ENCODE peak calls at places on chromosomes 5 and 9, in five cellular contexts. One of them, this sample, is unnamed.

GRCh38 chr5:14429102-14429501 is 152.5 kb upstream of the OTULINL start:
- DNase-seq in endothelial cell: no peak
- DNase-seq in foreskin fibroblast: no peak
- DNase-seq in breast epithelium: no peak
- DNase-seq in ascending aorta: no peak
- DNase-seq in this sample: no peak

GRCh38 chr5:2714026-2714425 is 37.5 kb downstream of the IRX2 start:
- DNase-seq in ascending aorta: peak
- DNase-seq in endothelial cell: no peak
- DNase-seq in breast epithelium: no peak
- DNase-seq in foreskin fibroblast: no peak
- DNase-seq in this sample: no peak

GRCh38 chr9:94167055-94167346 is 82.7 kb downstream of the PTPDC1 start:
- DNase-seq in breast epithelium: no peak
- DNase-seq in foreskin fibroblast: no peak
- DNase-seq in ascending aorta: no peak
- DNase-seq in endothelial cell: peak
- DNase-seq in this sample: peak

GRCh38 chr5:126370796-126371718 is 52.2 kb upstream of the GRAMD2B start:
- DNase-seq in endothelial cell: no peak
- DNase-seq in foreskin fibroblast: peak
- DNase-seq in ascending aorta: no peak
- DNase-seq in breast epithelium: no peak
- DNase-seq in this sample: no peak

GRCh38 chr9:109052416-109052815 is 39.1 kb upstream of the CTNNAL1 start:
- DNase-seq in ascending aorta: no peak
- DNase-seq in endothelial cell: no peak
- DNase-seq in foreskin fibroblast: no peak
- DNase-seq in breast epithelium: no peak
- DNase-seq in this sample: no peak

GRCh38 chr5:41004931-41005330 is 66.2 kb downstream of the MROH2B start:
- DNase-seq in ascending aorta: no peak
- DNase-seq in foreskin fibroblast: no peak
- DNase-seq in endothelial cell: no peak
- DNase-seq in breast epithelium: no peak
- DNase-seq in this sample: no peak

GRCh38 chr9:111897831-111898144 is 1.2 kb downstream of the UGCG start:
- DNase-seq in endothelial cell: no peak
- DNase-seq in foreskin fibroblast: no peak
- DNase-seq in ascending aorta: no peak
- DNase-seq in breast epithelium: no peak
- DNase-seq in this sample: no peak

GRCh38 chr5:134394932-134395331 is 16.7 kb downstream of the CDKN2AIPNL start:
- DNase-seq in breast epithelium: no peak
- DNase-seq in ascending aorta: no peak
- DNase-seq in foreskin fibroblast: no peak
- DNase-seq in endothelial cell: no peak
- DNase-seq in this sample: no peak

GRCh38 chr5:81724108-81724507 is 26.8 kb downstream of the SSBP2 start:
- DNase-seq in foreskin fibroblast: no peak
- DNase-seq in endothelial cell: no peak
- DNase-seq in breast epithelium: no peak
- DNase-seq in ascending aorta: no peak
- DNase-seq in this sample: no peak

GRCh38 chr5:146724975-146725374 is 153.6 kb downstream of the PPP2R2B start:
- DNase-seq in breast epithelium: no peak
- DNase-seq in ascending aorta: no peak
- DNase-seq in endothelial cell: no peak
- DNase-seq in foreskin fibroblast: no peak
- DNase-seq in this sample: no peak

GRCh38 chr5:56269216-56269927 is 36.2 kb upstream of the ANKRD55 start:
- DNase-seq in endothelial cell: peak
- DNase-seq in ascending aorta: no peak
- DNase-seq in foreskin fibroblast: peak
- DNase-seq in breast epithelium: no peak
- DNase-seq in this sample: no peak

GRCh38 chr9:26540094-26540493 is 352.5 kb downstream of the CAAP1 start:
- DNase-seq in breast epithelium: no peak
- DNase-seq in ascending aorta: no peak
- DNase-seq in endothelial cell: no peak
- DNase-seq in foreskin fibroblast: no peak
- DNase-seq in this sample: no peak

GRCh38 chr5:160467555-160468418 is 46.1 kb downstream of the PTTG1 start:
- DNase-seq in endothelial cell: peak
- DNase-seq in foreskin fibroblast: peak
- DNase-seq in ascending aorta: peak
- DNase-seq in breast epithelium: no peak
- DNase-seq in this sample: peak

GRCh38 chr5:54275361-54275760 is 35.0 kb downstream of the ARL15 start:
- DNase-seq in breast epithelium: no peak
- DNase-seq in ascending aorta: no peak
- DNase-seq in endothelial cell: no peak
- DNase-seq in foreskin fibroblast: no peak
- DNase-seq in this sample: no peak

DNA sequence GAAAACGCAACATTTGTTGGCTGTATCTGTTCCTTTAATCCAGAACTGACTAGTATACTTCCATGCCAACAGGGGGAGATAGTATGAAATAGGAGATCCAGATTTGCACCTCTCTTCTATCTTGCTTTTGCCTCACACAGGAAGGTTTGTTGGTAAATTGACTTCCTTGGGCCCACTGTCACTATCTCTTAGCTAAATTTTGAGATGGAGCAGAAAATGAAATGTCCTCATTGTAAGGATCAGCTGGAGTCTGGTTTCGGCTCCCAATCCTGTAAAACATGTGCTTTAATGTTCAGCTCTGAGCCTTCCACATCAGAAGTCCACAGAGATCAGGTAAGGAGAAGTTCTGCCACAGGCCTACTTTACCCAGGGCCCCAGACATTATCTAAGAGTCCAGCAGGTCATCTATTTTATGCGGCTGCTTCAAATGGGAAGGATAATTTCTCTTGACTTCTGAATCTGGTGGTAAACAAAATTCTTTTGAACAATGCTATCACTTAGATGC is 176.8 kb downstream of the FER start:
- DNase-seq in endothelial cell: no peak
- DNase-seq in foreskin fibroblast: no peak
- DNase-seq in breast epithelium: no peak
- DNase-seq in ascending aorta: no peak
- DNase-seq in this sample: no peak
- TF ChIP-seq CTCF in endothelial cell: no peak
- TF ChIP-seq CTCF in foreskin fibroblast: peak
- TF ChIP-seq CTCF in breast epithelium: no peak
- TF ChIP-seq CTCF in ascending aorta: no peak
- TF ChIP-seq CTCF in this sample: no peak

GRCh38 chr5:150710165-150710564 is 9.3 kb upstream of the RBM22 start:
- DNase-seq in endothelial cell: no peak
- DNase-seq in ascending aorta: no peak
- DNase-seq in foreskin fibroblast: no peak
- DNase-seq in breast epithelium: no peak
- DNase-seq in this sample: no peak
- TF ChIP-seq CTCF in endothelial cell: no peak
- TF ChIP-seq CTCF in ascending aorta: no peak
- TF ChIP-seq CTCF in foreskin fibroblast: no peak
- TF ChIP-seq CTCF in breast epithelium: no peak
- TF ChIP-seq CTCF in this sample: no peak

GRCh38 chr5:118060833-118061232 is 927.5 kb downstream of the DTWD2 start:
- DNase-seq in endothelial cell: no peak
- DNase-seq in breast epithelium: no peak
- DNase-seq in foreskin fibroblast: no peak
- DNase-seq in ascending aorta: no peak
- DNase-seq in this sample: no peak
- TF ChIP-seq CTCF in endothelial cell: peak
- TF ChIP-seq CTCF in breast epithelium: no peak
- TF ChIP-seq CTCF in foreskin fibroblast: peak
- TF ChIP-seq CTCF in ascending aorta: no peak
- TF ChIP-seq CTCF in this sample: no peak

GRCh38 chr5:173615884-173616576 is 420 bp downstream of the BOD1 start:
- DNase-seq in breast epithelium: peak
- DNase-seq in endothelial cell: peak
- DNase-seq in ascending aorta: peak
- DNase-seq in foreskin fibroblast: peak
- DNase-seq in this sample: peak
- TF ChIP-seq CTCF in breast epithelium: peak
- TF ChIP-seq CTCF in endothelial cell: peak
- TF ChIP-seq CTCF in ascending aorta: peak
- TF ChIP-seq CTCF in foreskin fibroblast: peak
- TF ChIP-seq CTCF in this sample: no peak

GRCh38 chr5:87074934-87075541 is 192.6 kb upstream of the RASA1 start:
- DNase-seq in foreskin fibroblast: no peak
- DNase-seq in endothelial cell: no peak
- DNase-seq in ascending aorta: no peak
- DNase-seq in breast epithelium: no peak
- DNase-seq in this sample: no peak

GRCh38 chr5:87069311-87069710 is 198.4 kb upstream of the RASA1 start:
- DNase-seq in breast epithelium: no peak
- DNase-seq in ascending aorta: no peak
- DNase-seq in endothelial cell: no peak
- DNase-seq in foreskin fibroblast: no peak
- DNase-seq in this sample: no peak

GRCh38 chr5:87074072-87074471 is 193.6 kb upstream of the RASA1 start:
- DNase-seq in foreskin fibroblast: no peak
- DNase-seq in endothelial cell: no peak
- DNase-seq in breast epithelium: no peak
- DNase-seq in ascending aorta: no peak
- DNase-seq in this sample: no peak

DNA sequence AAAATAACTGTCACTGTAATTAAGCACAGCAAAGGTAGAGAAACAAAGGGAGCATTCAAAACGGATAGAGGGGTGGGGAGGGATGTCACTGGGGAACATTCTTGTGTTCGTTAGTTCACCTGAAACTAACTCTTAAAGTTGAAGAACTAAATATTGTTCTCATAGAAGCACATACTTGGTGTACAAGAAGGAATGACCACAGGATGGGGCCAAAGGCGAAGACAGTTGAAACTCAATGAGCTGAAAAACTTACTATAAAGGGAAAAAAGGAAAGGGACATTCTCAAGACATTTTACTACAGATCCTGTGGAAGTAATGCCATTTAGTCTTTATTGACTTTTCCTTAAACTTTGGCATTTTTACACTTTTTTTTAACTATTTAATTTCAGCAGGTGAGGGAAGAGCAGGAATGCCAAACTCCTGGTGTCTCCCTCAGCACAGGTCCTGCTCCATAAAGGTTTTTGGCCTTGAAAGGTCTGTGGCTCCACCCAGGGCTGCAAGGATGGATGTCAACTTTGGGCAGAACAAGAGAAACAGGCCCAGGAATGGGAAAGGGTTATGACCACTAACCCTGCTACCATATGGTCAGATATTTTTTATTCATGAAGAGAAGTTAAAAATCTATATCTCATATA is 197.6 kb upstream of the RASA1 start:
- DNase-seq in endothelial cell: peak
- DNase-seq in ascending aorta: peak
- DNase-seq in breast epithelium: peak
- DNase-seq in foreskin fibroblast: peak
- DNase-seq in this sample: no peak
- TF ChIP-seq CTCF in endothelial cell: no peak
- TF ChIP-seq CTCF in ascending aorta: peak
- TF ChIP-seq CTCF in breast epithelium: no peak
- TF ChIP-seq CTCF in foreskin fibroblast: peak
- TF ChIP-seq CTCF in this sample: no peak

DNA sequence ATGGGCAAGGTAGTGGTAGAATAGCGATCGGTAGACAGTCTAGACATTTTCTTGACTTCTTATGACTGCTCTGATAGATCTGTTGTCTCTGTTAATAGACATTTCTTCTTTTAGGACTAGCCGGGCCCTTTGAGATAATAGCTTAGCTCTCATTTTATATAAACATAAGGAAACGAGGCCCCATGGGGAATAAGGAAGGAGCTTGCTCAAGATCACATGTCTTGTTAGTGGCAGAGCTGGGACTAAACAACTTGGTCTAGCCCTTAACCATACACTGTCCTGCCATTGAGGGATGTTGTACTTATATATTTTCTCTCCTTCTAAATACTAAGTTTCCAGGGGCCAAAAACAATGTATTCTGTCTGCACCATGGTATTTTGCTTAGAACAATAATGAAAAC is 140.0 kb downstream of the GCNT1 start:
- DNase-seq in breast epithelium: no peak
- DNase-seq in ascending aorta: no peak
- DNase-seq in endothelial cell: no peak
- DNase-seq in foreskin fibroblast: no peak
- DNase-seq in this sample: no peak
- TF ChIP-seq CTCF in breast epithelium: no peak
- TF ChIP-seq CTCF in ascending aorta: no peak
- TF ChIP-seq CTCF in endothelial cell: no peak
- TF ChIP-seq CTCF in foreskin fibroblast: no peak
- TF ChIP-seq CTCF in this sample: no peak

GRCh38 chr5:124725040-124725434 is 21.4 kb downstream of the ZNF608 start:
- DNase-seq in endothelial cell: no peak
- DNase-seq in foreskin fibroblast: no peak
- DNase-seq in ascending aorta: no peak
- DNase-seq in breast epithelium: no peak
- DNase-seq in this sample: no peak
- TF ChIP-seq CTCF in endothelial cell: no peak
- TF ChIP-seq CTCF in foreskin fibroblast: no peak
- TF ChIP-seq CTCF in ascending aorta: no peak
- TF ChIP-seq CTCF in breast epithelium: no peak
- TF ChIP-seq CTCF in this sample: no peak

GRCh38 chr9:96720435-96720834 is 57.5 kb downstream of the ZNF510 start:
- DNase-seq in foreskin fibroblast: no peak
- DNase-seq in ascending aorta: no peak
- DNase-seq in endothelial cell: no peak
- DNase-seq in breast epithelium: no peak
- DNase-seq in this sample: no peak
- TF ChIP-seq CTCF in foreskin fibroblast: no peak
- TF ChIP-seq CTCF in ascending aorta: no peak
- TF ChIP-seq CTCF in endothelial cell: no peak
- TF ChIP-seq CTCF in breast epithelium: no peak
- TF ChIP-seq CTCF in this sample: no peak